ENCODE peak calls at places on chromosome 1, in nine cellular contexts. K is GM12892; H is T follicular helper cell; Y is AG08395; C is activated naive CD4-positive, alpha-beta T cell treated with Interleukin-2 at 50 U/mL for 16 hours; J is upper lobe of right lung; E is ureter; G is GDM1; W is GM10248. X is an unnamed sample.

GRCh38 chr1:176515310-176515709 is 52.3 kb downstream of the PAPPA2 start:
- DNase-seq in K (no peak), H (no peak), Y (no peak), C (no peak), J (no peak), E (no peak), G (no peak), W (no peak), X (no peak)

GRCh38 chr1:25618433-25618808 is 1.8 kb downstream of the MAN1C1 start:
- DNase-seq in K (no peak), H (no peak), Y (no peak), C (no peak), J (no peak), E (no peak), G (no peak), W (no peak), X (no peak)

GRCh38 chr1:154137888-154138287 is 17.0 kb downstream of the NUP210L start:
- DNase-seq in K (no peak), H (no peak), Y (no peak), C (no peak), J (no peak), E (no peak), G (no peak), W (no peak), X (no peak)

GRCh38 chr1:224579526-224579925 is 36.6 kb upstream of the CNIH3 start:
- DNase-seq in K (no peak), H (no peak), Y (no peak), C (no peak), J (no peak), E (no peak), G (no peak), W (no peak), X (no peak)

GRCh38 chr1:91673603-91674002 is 173.0 kb downstream of the CDC7 start:
- DNase-seq in K (no peak), H (no peak), Y (no peak), C (no peak), J (no peak), E (no peak), G (no peak), W (no peak), X (no peak)

GRCh38 chr1:65109515-65109914 is 38.5 kb upstream of the AK4 start:
- DNase-seq in K (no peak), H (no peak), Y (no peak), C (no peak), J (no peak), E (no peak), G (no peak), W (no peak), X (no peak)

GRCh38 chr1:183237046-183237445 is 51.0 kb downstream of the LAMC2 start:
- DNase-seq in K (no peak), H (no peak), Y (no peak), C (no peak), J (no peak), E (no peak), G (no peak), W (no peak), X (no peak)

GRCh38 chr1:10901894-10902805 is 105.7 kb upstream of the CASZ1 start:
- DNase-seq in K (no peak), H (no peak), Y (no peak), C (no peak), J (peak; percentile 59), E (no peak), G (no peak), W (no peak), X (no peak)

GRCh38 chr1:38585038-38585420 is 274.5 kb downstream of the RRAGC start:
- DNase-seq in K (no peak), H (no peak), Y (no peak), C (no peak), J (no peak), E (no peak), G (no peak), W (no peak), X (no peak)

X was measured in CD8-positive, alpha-beta T cell.